ENCODE peak calls at places on chromosome 2, in eight cellular contexts. Y, E, G, K, Z, F, M and J are unnamed samples.

GRCh38 chr2:4898706-4899105 is 793.5 kb upstream of the SOX11 start:
- DNase-seq in G (no peak), F (no peak), E (no peak), K (no peak), Y (no peak), Z (no peak), M (no peak), J (no peak)

GRCh38 chr2:205288681-205289080 is 393.6 kb upstream of the NRP2 start:
- DNase-seq in E (no peak), F (no peak), G (no peak), Z (no peak), M (no peak), K (no peak), Y (no peak), J (no peak)

GRCh38 chr2:100235581-100235980 is 86.7 kb downstream of the LONRF2 start:
- DNase-seq in Z (no peak), M (no peak), Y (no peak), G (no peak), E (no peak), F (no peak), K (no peak), J (no peak)

GRCh38 chr2:120606280-120606679 is 129.4 kb upstream of the GLI2 start:
- DNase-seq in F (no peak), Y (no peak), Z (no peak), K (no peak), G (no peak), E (no peak), M (no peak), J (no peak)

GRCh38 chr2:128440087-128440665 is 121.5 kb upstream of the HS6ST1 start:
- DNase-seq in Y (no peak), E (no peak), G (no peak), F (no peak), Z (no peak), K (no peak), M (no peak), J (no peak)

GRCh38 chr2:187985923-187986322 is 305.8 kb upstream of the GULP1 start:
- DNase-seq in Z (no peak), F (no peak), G (no peak), K (no peak), E (no peak), Y (no peak), M (no peak), J (peak)

GRCh38 chr2:186746584-186746983 is 52.7 kb downstream of the FAM171B start:
- DNase-seq in E (no peak), F (no peak), K (no peak), Z (no peak), G (peak), M (no peak), Y (no peak), J (no peak)

GRCh38 chr2:182359027-182360011 is 67.5 kb downstream of the PDE1A start:
- DNase-seq in Y (no peak), K (no peak), F (no peak), M (no peak), E (no peak), G (no peak), Z (no peak), J (no peak)

GRCh38 chr2:237235383-237236095 is 149.8 kb downstream of the COPS8 start:
- DNase-seq in M (no peak), F (peak), K (no peak), Z (no peak), E (no peak), G (no peak), Y (peak), J (no peak)

GRCh38 chr2:236974752-236975151 is 110.9 kb upstream of the COPS8 start:
- DNase-seq in Z (no peak), M (no peak), F (no peak), K (no peak), E (no peak), G (peak), Y (no peak), J (no peak)

GRCh38 chr2:130819226-130819914 is 17.3 kb upstream of the ARHGEF4 start:
- DNase-seq in Z (no peak), G (no peak), K (no peak), F (no peak), E (no peak), M (no peak), Y (no peak), J (no peak)

GRCh38 chr2:161556440-161556839 is 67.8 kb upstream of the SLC4A10 start:
- DNase-seq in E (no peak), G (no peak), Z (no peak), K (peak), F (no peak), Y (no peak), M (no peak), J (no peak)

GRCh38 chr2:149871091-149871885 is 283.7 kb upstream of the MMADHC start:
- DNase-seq in M (no peak), G (no peak), K (no peak), E (no peak), F (no peak), Z (no peak), Y (no peak), J (no peak)

GRCh38 chr2:207337234-207338219 is 171.8 kb upstream of the KLF7 start:
- DNase-seq in M (no peak), E (no peak), F (peak), Y (no peak), Z (no peak), G (peak), K (no peak), J (peak)

GRCh38 chr2:205712983-205713531 is 30.8 kb downstream of the NRP2 start:
- DNase-seq in Y (no peak), G (no peak), M (no peak), E (no peak), Z (no peak), K (no peak), F (no peak), J (no peak)

GRCh38 chr2:47509981-47510380 is 107.0 kb downstream of the MSH2 start:
- DNase-seq in F (no peak), Y (no peak), K (no peak), M (no peak), G (no peak), Z (no peak), E (no peak), J (no peak)

GRCh38 chr2:74530239-74531161 is 767 bp downstream of the HTRA2 start:
- DNase-seq in E (peak), G (peak), M (no peak), Z (peak), K (no peak), Y (no peak), F (peak), J (peak)

GRCh38 chr2:225670111-225670974 is 270.8 kb downstream of the NYAP2 start:
- DNase-seq in G (no peak), M (no peak), Y (no peak), E (no peak), K (peak), Z (no peak), F (peak), J (no peak)

GRCh38 chr2:120863661-120864320 is 128.1 kb downstream of the GLI2 start:
- DNase-seq in M (no peak), Y (peak), Z (no peak), K (no peak), G (no peak), F (peak), E (no peak), J (no peak)

GRCh38 chr2:46042207-46042637 is 255.0 kb upstream of the EPAS1 start:
- DNase-seq in M (no peak), G (no peak), Z (no peak), E (no peak), F (no peak), Y (no peak), K (no peak), J (no peak)

GRCh38 chr2:169828141-169828811 is 1.0 kb downstream of the UBR3 start:
- DNase-seq in M (peak), G (peak), Z (peak), F (peak), Y (no peak), K (no peak), E (peak), J (peak)

GRCh38 chr2:42141687-42142475 is 27.3 kb upstream of the EML4 start:
- DNase-seq in M (no peak), G (no peak), E (peak), Y (peak), Z (peak), F (peak), K (peak), J (peak)

GRCh38 chr2:12970861-12971260 is 254.1 kb downstream of the TRIB2 start:
- DNase-seq in G (no peak), K (peak), E (no peak), Y (no peak), Z (no peak), F (no peak), M (no peak), J (no peak)

GRCh38 chr2:204353823-204354222 is 191.5 kb upstream of the PARD3B start:
- DNase-seq in Z (no peak), K (no peak), M (no peak), F (no peak), Y (no peak), E (no peak), G (no peak), J (no peak)

GRCh38 chr2:174003635-174004310 is 38.6 kb upstream of the SP3 start:
- DNase-seq in F (peak), Z (no peak), M (no peak), K (no peak), G (no peak), E (no peak), Y (no peak), J (peak)

GRCh38 chr2:16067444-16068232 is 127.3 kb downstream of the MYCN start:
- DNase-seq in Y (no peak), G (no peak), Z (no peak), F (no peak), M (no peak), E (no peak), K (no peak), J (no peak)

GRCh38 chr2:23661276-23662050 is 265.5 kb downstream of the ATAD2B start:
- DNase-seq in F (no peak), M (no peak), Z (no peak), E (no peak), G (no peak), Y (no peak), K (no peak), J (peak)

GRCh38 chr2:190973726-190974628 is 40.0 kb downstream of the STAT1 start:
- DNase-seq in M (no peak), K (no peak), E (no peak), Y (no peak), F (no peak), G (no peak), Z (no peak), J (no peak)

GRCh38 chr2:202165945-202166344 is 72.5 kb downstream of the SUMO1 start:
- DNase-seq in Z (no peak), Y (no peak), G (no peak), F (no peak), K (no peak), M (no peak), E (no peak), J (no peak)

GRCh38 chr2:22946553-22946952 is 438.4 kb upstream of the KLHL29 start:
- DNase-seq in M (no peak), G (no peak), F (no peak), K (no peak), E (no peak), Z (no peak), Y (no peak), J (no peak)

GRCh38 chr2:228689049-228689448 is 507.6 kb upstream of the SPHKAP start:
- DNase-seq in F (peak), K (no peak), M (no peak), G (no peak), Z (no peak), E (no peak), Y (no peak), J (no peak)

GRCh38 chr2:40315684-40316083 is 136.2 kb downstream of the SLC8A1 start:
- DNase-seq in F (no peak), E (no peak), Y (no peak), K (peak), Z (no peak), M (no peak), G (no peak), J (no peak)